ENCODE peak calls at places on chromosomes 16 and 17, in six cellular contexts. S is NCI-H1694, J is tibial nerve, N is T follicular helper cell, O is suprapubic skin, W is pons. A is an unnamed sample.

GRCh38 chr17:81244358-81245023 is 5.4 kb downstream of the NDUFAF8 start:
- DNase-seq in S (no peak), J (no peak), N (no peak), O (no peak), W (no peak), A (no peak)

GRCh38 chr17:37338847-37339246 is 36.9 kb upstream of the C17orf78 start:
- DNase-seq in S (no peak), J (no peak), N (no peak), O (no peak), W (no peak), A (no peak)

GRCh38 chr16:8660841-8661301 is 13.5 kb upstream of the ABAT start:
- DNase-seq in S (peak), J (peak), N (peak), O (no peak), W (peak), A (no peak)

GRCh38 chr17:32120086-32120485 is 22.2 kb upstream of the RHOT1 start:
- DNase-seq in S (no peak), J (no peak), N (no peak), O (no peak), W (no peak), A (no peak)

GRCh38 chr17:33234930-33235685 is 58.0 kb downstream of the ASIC2 start:
- DNase-seq in S (no peak), J (peak), N (no peak), O (peak), W (peak), A (peak)

GRCh38 chr17:6279659-6280058 is 155.3 kb downstream of the AIPL1 start:
- DNase-seq in S (no peak), J (no peak), N (no peak), O (no peak), W (no peak), A (peak)

GRCh38 chr17:44998646-44999045 is 30.5 kb upstream of the C1QL1 start:
- DNase-seq in S (no peak), J (no peak), N (no peak), O (no peak), W (no peak), A (no peak)

GRCh38 chr16:55899857-55900256 is 24.7 kb upstream of the CES5A start:
- DNase-seq in S (no peak), J (no peak), N (no peak), O (no peak), W (no peak), A (no peak)

GRCh38 chr16:89602273-89602951 is 11.0 kb upstream of the DPEP1 start:
- DNase-seq in S (no peak), J (no peak), N (peak), O (no peak), W (no peak), A (peak)

GRCh38 chr16:14600164-14600563 is 29.9 kb downstream of the PARN start:
- DNase-seq in S (no peak), J (no peak), N (no peak), O (no peak), W (no peak), A (no peak)

GRCh38 chr16:11140466-11140865 is 115.5 kb downstream of the SOCS1 start:
- DNase-seq in S (no peak), J (no peak), N (no peak), O (no peak), W (no peak), A (no peak)

GRCh38 chr17:76280650-76281049 is 15.5 kb downstream of the UBALD2 start:
- DNase-seq in S (no peak), J (no peak), N (no peak), O (no peak), W (no peak), A (no peak)

GRCh38 chr16:2473425-2473926 is 1.5 kb upstream of the TBC1D24 start:
- DNase-seq in S (no peak), J (no peak), N (no peak), O (no peak), W (no peak), A (no peak)

GRCh38 chr17:66675991-66676371 is 158.9 kb upstream of the CACNG5 start:
- DNase-seq in S (no peak), J (peak), N (no peak), O (no peak), W (no peak), A (peak)

GRCh38 chr17:28948873-28949184 is 2.5 kb downstream of the PHF12 start:
- DNase-seq in S (no peak), J (no peak), N (no peak), O (no peak), W (no peak), A (no peak)

GRCh38 chr16:11308493-11309283 is 27.6 kb upstream of the PRM1 start:
- DNase-seq in S (no peak), J (no peak), N (no peak), O (no peak), W (no peak), A (no peak)

GRCh38 chr16:15031179-15031578 is 24.7 kb downstream of the NTAN1 start:
- DNase-seq in S (no peak), J (no peak), N (no peak), O (no peak), W (no peak), A (peak)

A was measured in RWPE2.